ENCODE peak calls at places on chromosome 14, in nine cellular contexts. Q is heart left ventricle; P is activated CD4-positive, CD25-positive, alpha-beta regulatory T cell; F is AG08395; I is NCI-H1105; E is A549; M is iris pigment epithelial cell; A is GDM1; S is ovary. L is an unnamed sample.

GRCh38 chr14:77314043-77314442 is 6.6 kb downstream of the POMT2 start:
- DNase-seq in M (peak), I (no peak), Q (no peak), P (no peak), S (no peak), F (peak), E (no peak), A (no peak), L (no peak)

GRCh38 chr14:77007975-77008421 is 20.5 kb downstream of the IRF2BPL start:
- DNase-seq in M (no peak), F (no peak), A (no peak), I (peak), Q (peak), P (no peak), E (no peak), S (no peak), L (no peak)

GRCh38 chr14:67500981-67501380 is 12.5 kb upstream of the TMEM229B start:
- DNase-seq in A (no peak), Q (no peak), F (no peak), I (no peak), M (no peak), S (no peak), P (no peak), E (no peak), L (no peak)

GRCh38 chr14:60805881-60806569 is 71.5 kb downstream of the MNAT1 start:
- DNase-seq in M (peak), Q (no peak), P (no peak), I (no peak), S (no peak), E (no peak), A (no peak), F (peak), L (no peak)

GRCh38 chr14:100629696-100630095 is 42.5 kb upstream of the BEGAIN start:
- DNase-seq in I (no peak), M (no peak), Q (no peak), F (no peak), E (no peak), A (no peak), S (no peak), P (no peak), L (no peak)

GRCh38 chr14:106564058-106564643 is 1037.8 kb downstream of the TMEM121 start:
- DNase-seq in E (peak), Q (no peak), S (no peak), A (peak), I (no peak), F (no peak), M (no peak), P (no peak), L (peak)

GRCh38 chr14:103118019-103118662 is 5.1 kb upstream of the TNFAIP2 start:
- DNase-seq in A (peak), F (no peak), E (no peak), M (no peak), Q (peak), S (peak), P (no peak), I (no peak), L (no peak)

GRCh38 chr14:99749763-99750715 is 43.2 kb upstream of the EML1 start:
- DNase-seq in Q (no peak), M (no peak), P (no peak), I (no peak), F (no peak), A (no peak), S (no peak), E (no peak), L (no peak)

GRCh38 chr14:104647467-104648063 is 41.9 kb upstream of the INF2 start:
- DNase-seq in S (no peak), A (no peak), F (no peak), Q (no peak), E (no peak), P (no peak), I (no peak), M (no peak), L (no peak)

GRCh38 chr14:81868172-81868571 is 334.5 kb upstream of the SEL1L start:
- DNase-seq in P (no peak), I (no peak), Q (no peak), F (no peak), A (no peak), E (no peak), S (no peak), M (no peak), L (no peak)

L was measured in stimulated activated CD8-positive, alpha-beta memory T cell treated with anti-CD3 and anti-CD28 coated beads, Interleukin-7, amount 100 ng/mL, for 1 hour.